ENCODE peak calls at places on chromosomes 4 and X, in seven cellular contexts. One of them, this sample, is unnamed.

GRCh38 chr4:149914521-149915115 is 99.0 kb upstream of the IQCM start:
- ATAC-seq in activated naive CD4-positive, alpha-beta T cell treated with anti-CD3 and anti-CD28 coated beads, Interleukin-2, amount 50 U/mL, for 72 hours: no peak
- ATAC-seq in omental fat pad: no peak
- ATAC-seq in activated T-helper 17 cell treated with anti-CD3 and anti-CD28 coated beads, Interleukin-2, amount 50 U/mL, for 72 hours: no peak
- ATAC-seq in heart right ventricle: no peak
- ATAC-seq in Right ventricle myocardium superior: no peak
- ATAC-seq in IMR-90: peak
- ATAC-seq in this sample: no peak

GRCh38 chr4:47704693-47705325 is 133.1 kb downstream of the CORIN start:
- ATAC-seq in heart right ventricle: peak
- ATAC-seq in activated naive CD4-positive, alpha-beta T cell treated with anti-CD3 and anti-CD28 coated beads, Interleukin-2, amount 50 U/mL, for 72 hours: peak
- ATAC-seq in Right ventricle myocardium superior: peak
- ATAC-seq in activated T-helper 17 cell treated with anti-CD3 and anti-CD28 coated beads, Interleukin-2, amount 50 U/mL, for 72 hours: peak
- ATAC-seq in IMR-90: peak
- ATAC-seq in omental fat pad: no peak
- ATAC-seq in this sample: no peak

GRCh38 chr4:72378901-72379300 is 190.1 kb downstream of the ADAMTS3 start:
- ATAC-seq in activated T-helper 17 cell treated with anti-CD3 and anti-CD28 coated beads, Interleukin-2, amount 50 U/mL, for 72 hours: no peak
- ATAC-seq in omental fat pad: no peak
- ATAC-seq in activated naive CD4-positive, alpha-beta T cell treated with anti-CD3 and anti-CD28 coated beads, Interleukin-2, amount 50 U/mL, for 72 hours: no peak
- ATAC-seq in IMR-90: no peak
- ATAC-seq in Right ventricle myocardium superior: no peak
- ATAC-seq in heart right ventricle: no peak
- ATAC-seq in this sample: no peak

GRCh38 chr4:6684656-6685055 is 9.0 kb upstream of the S100P start:
- ATAC-seq in Right ventricle myocardium superior: no peak
- ATAC-seq in IMR-90: no peak
- ATAC-seq in heart right ventricle: no peak
- ATAC-seq in activated T-helper 17 cell treated with anti-CD3 and anti-CD28 coated beads, Interleukin-2, amount 50 U/mL, for 72 hours: no peak
- ATAC-seq in activated naive CD4-positive, alpha-beta T cell treated with anti-CD3 and anti-CD28 coated beads, Interleukin-2, amount 50 U/mL, for 72 hours: no peak
- ATAC-seq in omental fat pad: no peak
- ATAC-seq in this sample: no peak

GRCh38 chrX:152895121-152895520 is 2.7 kb upstream of the ZNF185 start:
- ATAC-seq in activated T-helper 17 cell treated with anti-CD3 and anti-CD28 coated beads, Interleukin-2, amount 50 U/mL, for 72 hours: no peak
- ATAC-seq in heart right ventricle: no peak
- ATAC-seq in omental fat pad: no peak
- ATAC-seq in Right ventricle myocardium superior: no peak
- ATAC-seq in IMR-90: no peak
- ATAC-seq in activated naive CD4-positive, alpha-beta T cell treated with anti-CD3 and anti-CD28 coated beads, Interleukin-2, amount 50 U/mL, for 72 hours: no peak
- ATAC-seq in this sample: no peak

GRCh38 chrX:109830704-109831206 is 97.7 kb upstream of the ACSL4 start:
- ATAC-seq in Right ventricle myocardium superior: no peak
- ATAC-seq in IMR-90: peak
- ATAC-seq in activated naive CD4-positive, alpha-beta T cell treated with anti-CD3 and anti-CD28 coated beads, Interleukin-2, amount 50 U/mL, for 72 hours: no peak
- ATAC-seq in heart right ventricle: peak
- ATAC-seq in activated T-helper 17 cell treated with anti-CD3 and anti-CD28 coated beads, Interleukin-2, amount 50 U/mL, for 72 hours: no peak
- ATAC-seq in omental fat pad: peak
- ATAC-seq in this sample: no peak

GRCh38 chrX:24574743-24575142 is 72.4 kb downstream of the PCYT1B start:
- ATAC-seq in Right ventricle myocardium superior: no peak
- ATAC-seq in activated naive CD4-positive, alpha-beta T cell treated with anti-CD3 and anti-CD28 coated beads, Interleukin-2, amount 50 U/mL, for 72 hours: peak
- ATAC-seq in heart right ventricle: no peak
- ATAC-seq in omental fat pad: no peak
- ATAC-seq in activated T-helper 17 cell treated with anti-CD3 and anti-CD28 coated beads, Interleukin-2, amount 50 U/mL, for 72 hours: no peak
- ATAC-seq in IMR-90: no peak
- ATAC-seq in this sample: no peak

GRCh38 chr4:960140-960735 is 13.1 kb downstream of the DGKQ start:
- ATAC-seq in activated T-helper 17 cell treated with anti-CD3 and anti-CD28 coated beads, Interleukin-2, amount 50 U/mL, for 72 hours: no peak
- ATAC-seq in IMR-90: no peak
- ATAC-seq in activated naive CD4-positive, alpha-beta T cell treated with anti-CD3 and anti-CD28 coated beads, Interleukin-2, amount 50 U/mL, for 72 hours: no peak
- ATAC-seq in Right ventricle myocardium superior: no peak
- ATAC-seq in omental fat pad: no peak
- ATAC-seq in heart right ventricle: no peak
- ATAC-seq in this sample: no peak

GRCh38 chr4:112514449-112515277 is 1.3 kb downstream of the NEUROG2 start:
- ATAC-seq in Right ventricle myocardium superior: no peak
- ATAC-seq in heart right ventricle: peak
- ATAC-seq in activated T-helper 17 cell treated with anti-CD3 and anti-CD28 coated beads, Interleukin-2, amount 50 U/mL, for 72 hours: no peak
- ATAC-seq in IMR-90: no peak
- ATAC-seq in omental fat pad: peak
- ATAC-seq in activated naive CD4-positive, alpha-beta T cell treated with anti-CD3 and anti-CD28 coated beads, Interleukin-2, amount 50 U/mL, for 72 hours: peak
- ATAC-seq in this sample: peak

GRCh38 chrX:109472939-109473713 is 8.8 kb downstream of the GUCY2F start:
- ATAC-seq in activated T-helper 17 cell treated with anti-CD3 and anti-CD28 coated beads, Interleukin-2, amount 50 U/mL, for 72 hours: peak
- ATAC-seq in omental fat pad: no peak
- ATAC-seq in Right ventricle myocardium superior: no peak
- ATAC-seq in activated naive CD4-positive, alpha-beta T cell treated with anti-CD3 and anti-CD28 coated beads, Interleukin-2, amount 50 U/mL, for 72 hours: peak
- ATAC-seq in heart right ventricle: no peak
- ATAC-seq in IMR-90: no peak
- ATAC-seq in this sample: peak

GRCh38 chr4:183241771-183242170 is 78.3 kb downstream of the CLDN22 start:
- ATAC-seq in IMR-90: peak
- ATAC-seq in omental fat pad: no peak
- ATAC-seq in activated T-helper 17 cell treated with anti-CD3 and anti-CD28 coated beads, Interleukin-2, amount 50 U/mL, for 72 hours: no peak
- ATAC-seq in activated naive CD4-positive, alpha-beta T cell treated with anti-CD3 and anti-CD28 coated beads, Interleukin-2, amount 50 U/mL, for 72 hours: no peak
- ATAC-seq in heart right ventricle: no peak
- ATAC-seq in Right ventricle myocardium superior: no peak
- ATAC-seq in this sample: no peak

GRCh38 chr4:48979897-48980579 is 6.0 kb upstream of the CWH43 start:
- ATAC-seq in activated T-helper 17 cell treated with anti-CD3 and anti-CD28 coated beads, Interleukin-2, amount 50 U/mL, for 72 hours: no peak
- ATAC-seq in heart right ventricle: no peak
- ATAC-seq in activated naive CD4-positive, alpha-beta T cell treated with anti-CD3 and anti-CD28 coated beads, Interleukin-2, amount 50 U/mL, for 72 hours: no peak
- ATAC-seq in IMR-90: no peak
- ATAC-seq in omental fat pad: no peak
- ATAC-seq in Right ventricle myocardium superior: no peak
- ATAC-seq in this sample: no peak

GRCh38 chr4:70556856-70557255 is 35.2 kb upstream of the AMBN start:
- ATAC-seq in activated naive CD4-positive, alpha-beta T cell treated with anti-CD3 and anti-CD28 coated beads, Interleukin-2, amount 50 U/mL, for 72 hours: no peak
- ATAC-seq in activated T-helper 17 cell treated with anti-CD3 and anti-CD28 coated beads, Interleukin-2, amount 50 U/mL, for 72 hours: no peak
- ATAC-seq in omental fat pad: no peak
- ATAC-seq in heart right ventricle: no peak
- ATAC-seq in IMR-90: no peak
- ATAC-seq in Right ventricle myocardium superior: no peak
- ATAC-seq in this sample: no peak

GRCh38 chr4:145420595-145421214 is 60.9 kb upstream of the SMAD1 start:
- ATAC-seq in heart right ventricle: no peak
- ATAC-seq in activated naive CD4-positive, alpha-beta T cell treated with anti-CD3 and anti-CD28 coated beads, Interleukin-2, amount 50 U/mL, for 72 hours: no peak
- ATAC-seq in omental fat pad: no peak
- ATAC-seq in Right ventricle myocardium superior: no peak
- ATAC-seq in activated T-helper 17 cell treated with anti-CD3 and anti-CD28 coated beads, Interleukin-2, amount 50 U/mL, for 72 hours: no peak
- ATAC-seq in IMR-90: no peak
- ATAC-seq in this sample: no peak

This sample was measured in gastroesophageal sphincter.